ENCODE peak calls at places on chromosomes 3 and 15, in nine cellular contexts. K, R, Y, C, M, L, S, B and H are unnamed samples.

GRCh38 chr3:77412591-77412990 is 372.7 kb downstream of the ROBO2 start:
- DNase-seq in L (no peak), R (peak), Y (no peak), B (no peak), K (no peak), M (no peak), C (no peak), S (no peak), H (no peak)

GRCh38 chr15:46682969-46683791 is 1034.1 kb upstream of the SEMA6D start:
- DNase-seq in L (no peak), C (no peak), Y (no peak), B (peak), R (no peak), M (no peak), K (no peak), S (no peak), H (no peak)

GRCh38 chr3:169241575-169241927 is 422.0 kb downstream of the MECOM start:
- DNase-seq in M (no peak), C (no peak), R (peak), B (no peak), L (no peak), S (no peak), Y (no peak), K (no peak), H (no peak)

GRCh38 chr15:34618073-34618472 is 34.6 kb upstream of the GOLGA8B start:
- DNase-seq in B (no peak), C (no peak), R (no peak), M (no peak), Y (no peak), S (no peak), K (no peak), L (no peak), H (no peak)

GRCh38 chr3:135513106-135514063 is 452.1 kb upstream of the PPP2R3A start:
- DNase-seq in B (no peak), C (no peak), Y (no peak), M (peak), L (no peak), K (no peak), S (no peak), R (peak), H (no peak)

GRCh38 chr3:23601020-23601822 is 204.5 kb upstream of the UBE2E1 start:
- DNase-seq in B (no peak), M (no peak), Y (no peak), L (no peak), C (no peak), K (no peak), R (peak), S (no peak), H (no peak)

GRCh38 chr3:182309120-182309519 is 484.2 kb upstream of the ATP11B start:
- DNase-seq in B (no peak), S (no peak), R (no peak), Y (no peak), C (no peak), M (no peak), L (no peak), K (no peak), H (no peak)

GRCh38 chr3:98775459-98775858 is 12.3 kb downstream of the ST3GAL6 start:
- DNase-seq in S (no peak), C (no peak), B (no peak), K (no peak), R (no peak), M (no peak), Y (no peak), L (no peak), H (no peak)

GRCh38 chr15:62241135-62241770 is 76.2 kb upstream of the C2CD4B start:
- DNase-seq in C (no peak), S (no peak), B (peak), K (no peak), M (peak), L (no peak), Y (no peak), R (peak), H (no peak)

GRCh38 chr15:80875568-80875967 is 96.4 kb downstream of the CEMIP start:
- DNase-seq in B (no peak), L (no peak), Y (no peak), R (no peak), C (no peak), S (no peak), K (no peak), M (no peak), H (no peak)

GRCh38 chr3:9779197-9779596 is 9.4 kb upstream of the CAMK1 start:
- DNase-seq in K (no peak), B (no peak), Y (no peak), C (no peak), M (peak), S (no peak), L (no peak), R (no peak), H (no peak)

GRCh38 chr3:153099131-153099530 is 62.9 kb upstream of the RAP2B start:
- DNase-seq in K (no peak), L (no peak), S (no peak), M (no peak), R (no peak), B (peak), Y (no peak), C (no peak), H (no peak)

GRCh38 chr15:71892335-71892734 is 82.0 kb downstream of the NR2E3 start:
- DNase-seq in K (no peak), S (no peak), C (no peak), R (no peak), B (no peak), M (no peak), Y (no peak), L (no peak), H (no peak)

GRCh38 chr3:188510366-188510765 is 356.4 kb downstream of the LPP start:
- DNase-seq in Y (no peak), M (no peak), S (no peak), B (no peak), K (no peak), L (no peak), C (no peak), R (peak), H (no peak)

GRCh38 chr15:32766101-32766500 is 48.3 kb downstream of the GREM1 start:
- DNase-seq in Y (no peak), B (no peak), K (no peak), R (no peak), S (no peak), C (no peak), L (no peak), M (no peak), H (no peak)

GRCh38 chr3:11154036-11154952 is at the start of gene HRH1:
- DNase-seq in B (peak), C (no peak), M (peak), S (no peak), K (no peak), L (no peak), Y (no peak), R (peak), H (no peak)

GRCh38 chr3:134291300-134292254 is 40.9 kb upstream of the RYK start:
- DNase-seq in M (no peak), S (no peak), C (no peak), Y (no peak), K (no peak), B (peak), L (no peak), R (no peak), H (no peak)

GRCh38 chr3:190368871-190369270 is 19.1 kb upstream of the CLDN16 start:
- DNase-seq in K (no peak), Y (no peak), S (no peak), C (no peak), M (no peak), R (no peak), L (no peak), B (no peak), H (no peak)

GRCh38 chr15:89101302-89102191 is 13.3 kb downstream of the ABHD2 start:
- DNase-seq in Y (no peak), B (peak), C (no peak), M (no peak), L (no peak), R (peak), K (no peak), S (no peak), H (no peak)

GRCh38 chr3:70840106-70840870 is 527.9 kb upstream of the MDFIC2 start:
- DNase-seq in Y (no peak), C (no peak), M (no peak), B (no peak), K (no peak), R (peak), S (no peak), L (no peak), H (no peak)

GRCh38 chr3:12638105-12638504 is 25.8 kb downstream of the RAF1 start:
- DNase-seq in C (no peak), M (no peak), L (no peak), Y (no peak), R (no peak), K (no peak), S (no peak), B (no peak), H (no peak)

GRCh38 chr15:55060831-55061230 is 135.9 kb downstream of the RSL24D1 start:
- DNase-seq in K (no peak), R (no peak), B (no peak), L (no peak), Y (no peak), S (no peak), C (no peak), M (no peak), H (no peak)

GRCh38 chr3:162492446-162493081 is 996.0 kb downstream of the OTOL1 start:
- DNase-seq in B (no peak), M (no peak), R (peak), L (no peak), S (no peak), K (no peak), Y (no peak), C (no peak), H (no peak)

GRCh38 chr3:155302476-155302875 is 9.0 kb upstream of the STRIT1 start:
- DNase-seq in B (no peak), Y (no peak), K (no peak), M (no peak), C (no peak), L (no peak), R (peak), S (no peak), H (no peak)

GRCh38 chr15:63133786-63134185 is 12.1 kb downstream of the LACTB start:
- DNase-seq in C (no peak), B (no peak), L (no peak), Y (no peak), M (no peak), S (no peak), R (peak), K (no peak), H (no peak)

GRCh38 chr3:134294302-134294925 is 43.8 kb upstream of the RYK start:
- DNase-seq in L (peak), C (peak), Y (peak), K (peak), R (peak), S (no peak), M (peak), B (no peak), H (peak)

GRCh38 chr15:82531496-82532382 is 8.5 kb downstream of the RPS17 start:
- DNase-seq in S (no peak), L (no peak), M (peak), K (no peak), Y (no peak), B (no peak), C (no peak), R (no peak), H (no peak)